ENCODE peak calls at places on chromosomes 6 and 20, in five cellular contexts. P is Calu3, M is pancreas, O is uterus, W is retinal pigment epithelial cell. F is an unnamed sample.

GRCh38 chr6:8651998-8652397 is 216.7 kb upstream of the SLC35B3 start:
- DNase-seq in O (no peak), M (no peak), W (no peak), P (no peak), F (no peak)

GRCh38 chr6:71394001-71394432 is 105.4 kb downstream of the OGFRL1 start:
- DNase-seq in O (no peak), P (no peak), W (no peak), M (no peak), F (no peak)

GRCh38 chr6:3309391-3310050 is 50.8 kb downstream of the PSMG4 start:
- DNase-seq in O (no peak), P (no peak), M (peak), W (no peak), F (no peak)

GRCh38 chr6:150408842-150409241 is 40.0 kb downstream of the IYD start:
- DNase-seq in W (no peak), P (peak), M (peak), O (no peak), F (no peak)

GRCh38 chr20:38776363-38776762 is 28.1 kb downstream of the ACTR5 start:
- DNase-seq in P (no peak), M (no peak), O (no peak), W (no peak), F (no peak)

GRCh38 chr6:124857746-124858145 is 104.5 kb upstream of the RNF217 start:
- DNase-seq in P (no peak), W (no peak), M (no peak), O (no peak), F (no peak)

GRCh38 chr6:26156105-26156849 is 69.0 kb downstream of the HFE start:
- DNase-seq in P (peak), W (peak), O (peak), M (peak), F (no peak)

GRCh38 chr20:45779011-45779915 is 12.4 kb downstream of the WFDC3 start:
- DNase-seq in P (peak), M (peak), W (peak), O (peak), F (no peak)

GRCh38 chr6:24394777-24395437 is 7.8 kb upstream of the MRS2 start:
- DNase-seq in O (no peak), M (no peak), P (no peak), W (no peak), F (no peak)

GRCh38 chr6:139825935-139826374 is 451.5 kb upstream of the CITED2 start:
- DNase-seq in O (no peak), W (no peak), P (no peak), M (no peak), F (no peak)

GRCh38 chr6:139821669-139822223 is 447.3 kb upstream of the CITED2 start:
- DNase-seq in P (no peak), W (no peak), M (no peak), O (no peak), F (no peak)

GRCh38 chr6:139823099-139823807 is 448.8 kb upstream of the CITED2 start:
- DNase-seq in P (no peak), M (no peak), W (no peak), O (no peak), F (no peak)

GRCh38 chr6:139823808-139824126 is 449.3 kb upstream of the CITED2 start:
- DNase-seq in M (no peak), O (no peak), P (no peak), W (no peak), F (no peak)

DNA sequence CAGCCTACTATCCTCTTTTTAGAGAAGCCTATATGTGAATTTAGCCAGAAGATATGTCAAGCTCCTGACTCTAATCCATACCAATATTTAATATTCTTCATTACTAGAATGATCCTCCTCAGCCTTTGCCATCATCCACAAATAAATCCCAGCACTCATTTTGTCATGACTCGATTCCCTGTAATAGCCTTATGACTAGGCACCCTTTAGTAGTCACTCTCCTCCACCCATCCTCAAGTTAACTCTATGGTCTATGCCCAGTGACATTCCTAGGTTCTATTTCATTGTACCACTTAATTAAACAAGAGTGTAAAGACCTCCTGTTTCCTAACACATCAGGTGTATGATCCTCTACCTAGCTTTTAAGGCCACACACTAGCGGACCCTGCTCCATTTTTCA is 450.4 kb upstream of the CITED2 start:
- DNase-seq in O (no peak), W (no peak), M (no peak), P (no peak), F (no peak)
- TF ChIP-seq CTCF in O (no peak), W (no peak), M (no peak), P (no peak), F (no peak)

GRCh38 chr6:156102129-156102528 is 646.5 kb upstream of the NOX3 start:
- DNase-seq in M (no peak), P (peak), O (no peak), W (no peak), F (no peak)
- TF ChIP-seq CTCF in M (no peak), P (no peak), O (no peak), W (peak), F (peak)

GRCh38 chr6:62775427-62776022 is 435.7 kb upstream of the FKBP1C start:
- DNase-seq in P (no peak), M (no peak), W (no peak), O (no peak), F (no peak)
- TF ChIP-seq CTCF in P (peak), M (peak), W (peak), O (no peak), F (peak)

DNA sequence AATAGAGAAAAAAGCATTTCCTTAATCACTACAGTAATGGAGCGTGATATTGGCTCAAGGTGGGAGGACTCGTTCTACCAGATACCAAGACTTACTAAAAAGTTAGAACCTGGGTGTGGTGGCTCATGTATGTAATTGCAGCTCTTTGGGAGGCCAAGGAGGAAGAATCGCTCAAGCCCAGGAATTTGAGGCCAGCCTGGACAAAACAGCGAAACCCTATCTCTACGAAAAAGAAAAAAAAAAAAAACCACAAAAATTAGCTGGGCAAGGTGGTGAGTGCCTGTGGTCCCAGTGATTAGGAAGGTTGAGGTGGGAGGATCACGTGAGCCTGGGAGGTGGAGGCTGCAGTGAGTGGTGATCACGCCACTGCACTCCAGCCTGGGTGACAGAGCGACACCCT is 24.0 kb upstream of the ATRN start:
- DNase-seq in O (no peak), P (peak), W (no peak), M (no peak), F (no peak)
- TF ChIP-seq CTCF in O (no peak), P (no peak), W (no peak), M (no peak), F (no peak)

GRCh38 chr6:168098431-168098861 is 19.4 kb upstream of the FRMD1 start:
- DNase-seq in M (no peak), W (no peak), P (no peak), O (no peak), F (no peak)

GRCh38 chr6:168097221-168097620 is 18.2 kb upstream of the FRMD1 start:
- DNase-seq in P (no peak), O (no peak), M (no peak), W (no peak), F (no peak)

GRCh38 chr6:168099201-168100010 is 20.4 kb upstream of the FRMD1 start:
- DNase-seq in W (no peak), O (no peak), P (no peak), M (no peak), F (no peak)

GRCh38 chr6:168096271-168096764 is 17.3 kb upstream of the FRMD1 start:
- DNase-seq in M (no peak), O (no peak), P (no peak), W (no peak), F (no peak)

DNA sequence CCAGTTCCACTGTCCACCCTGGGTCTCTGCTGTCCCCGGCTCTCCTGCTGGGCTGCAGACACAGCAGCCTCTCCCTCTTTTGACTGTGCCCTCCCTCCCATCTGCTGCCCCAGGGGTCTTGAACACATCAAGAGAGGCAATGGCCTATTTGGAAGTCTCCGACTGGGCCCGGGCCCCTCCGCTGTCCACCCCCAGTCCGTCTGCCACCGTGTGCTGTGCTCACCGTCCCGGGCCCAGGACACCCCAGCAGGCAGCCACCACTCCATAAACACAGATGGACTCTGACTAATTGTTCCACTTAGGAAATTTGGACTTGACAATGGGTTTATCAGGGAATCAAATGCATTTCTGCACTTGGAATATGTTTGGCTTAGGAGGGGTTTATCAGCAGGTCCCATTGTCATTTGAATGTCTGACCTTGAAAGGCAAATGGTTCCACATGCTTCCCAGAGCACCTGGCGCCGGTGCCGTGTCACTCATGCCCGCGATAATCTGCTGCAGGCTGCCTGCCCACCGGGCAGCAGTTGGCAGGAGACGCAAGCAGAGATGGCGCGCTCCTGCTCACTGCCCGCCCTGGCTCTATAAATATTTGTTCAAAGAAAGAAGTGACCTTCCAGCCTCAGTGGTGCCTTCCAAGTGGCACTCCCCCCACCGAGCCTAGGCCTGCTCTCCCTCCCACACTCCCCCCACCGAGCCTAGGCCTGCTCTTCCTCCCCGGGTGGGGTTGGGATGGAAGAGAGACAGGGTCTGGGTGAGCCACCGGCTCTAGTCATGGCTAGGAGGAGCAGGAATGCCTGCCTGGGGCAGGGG is 18.8 kb upstream of the FRMD1 start:
- DNase-seq in P (no peak), M (peak), W (no peak), O (no peak), F (no peak)
- TF ChIP-seq CTCF in P (no peak), M (no peak), W (no peak), O (no peak), F (no peak)

DNA sequence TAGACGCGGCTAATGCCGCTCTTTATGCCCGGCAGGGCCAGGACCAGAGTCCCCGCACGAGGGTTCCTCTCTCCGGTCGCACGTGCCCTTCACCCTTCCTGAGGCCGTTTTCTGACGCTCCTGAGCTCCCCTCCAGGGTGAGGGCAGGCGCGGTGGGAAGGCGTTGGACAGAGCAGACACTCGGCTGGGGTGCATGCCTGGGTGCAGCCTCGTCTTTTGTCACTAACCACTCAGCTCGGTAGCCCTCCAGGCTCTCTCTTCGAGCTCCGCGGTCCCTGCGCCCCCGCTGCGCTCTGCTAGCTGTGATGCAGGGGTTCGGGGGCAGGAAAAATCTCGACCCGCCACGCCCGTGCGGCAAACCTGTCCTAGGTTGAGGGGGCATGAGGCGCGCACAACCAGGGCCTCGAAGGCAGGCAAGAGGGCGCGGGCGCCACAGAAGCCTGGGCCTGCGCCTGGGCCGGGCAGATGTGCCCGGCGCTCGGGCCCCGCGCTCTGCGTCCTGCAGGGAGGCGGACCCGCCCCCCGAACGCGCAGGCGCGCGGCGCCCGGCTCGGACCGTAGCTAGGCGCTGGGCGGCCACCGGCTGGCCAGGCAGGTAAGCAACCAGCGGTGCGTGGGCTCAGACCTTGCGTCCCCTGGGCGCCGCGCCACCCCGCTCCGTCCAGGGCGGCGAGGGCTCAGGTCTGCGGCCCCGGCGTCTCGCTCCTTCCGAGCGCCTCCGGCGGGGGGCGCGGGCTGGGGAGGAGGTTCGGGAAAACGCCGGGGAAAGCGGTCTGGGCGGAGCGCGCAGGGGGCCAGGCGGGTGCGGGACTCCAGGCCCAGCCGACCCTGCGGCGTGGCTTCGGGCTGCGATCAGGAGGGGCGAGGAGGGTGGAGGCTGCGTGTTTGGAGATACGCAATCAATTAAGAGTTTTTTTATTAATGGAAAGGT is at the start of gene L3MBTL1:
- DNase-seq in O (no peak), W (no peak), P (peak), M (peak), F (peak)
- TF ChIP-seq CTCF in O (no peak), W (no peak), P (no peak), M (no peak), F (no peak)

F was measured in D721Med.